ENCODE peak calls at places on chromosomes 3 and 15, in six cellular contexts. N is HFF-Myc, Z is esophagus muscularis mucosa, X is AG10803, S is IMR-90, H is GM12865. V is an unnamed sample.

GRCh38 chr3:11195721-11196332 is 41.5 kb downstream of the HRH1 start:
- DNase-seq in S (peak), X (peak), Z (no peak), H (no peak), N (no peak), V (peak)

GRCh38 chr3:153749070-153749610 is 372.1 kb upstream of the ARHGEF26 start:
- DNase-seq in Z (no peak), X (peak), N (no peak), S (no peak), H (no peak), V (no peak)

GRCh38 chr15:68497206-68497910 is 65.4 kb upstream of the ITGA11 start:
- DNase-seq in H (no peak), Z (peak), X (peak), S (peak), N (no peak), V (peak)

GRCh38 chr3:9422712-9423424 is 25.5 kb downstream of the SETD5 start:
- DNase-seq in N (peak), H (peak), Z (peak), S (peak), X (peak), V (peak)

GRCh38 chr15:62431391-62431790 is 266.3 kb upstream of the C2CD4B start:
- DNase-seq in H (no peak), X (no peak), Z (no peak), N (no peak), S (no peak), V (no peak)

GRCh38 chr3:165751654-165752053 is 85.6 kb downstream of the BCHE start:
- DNase-seq in Z (no peak), S (no peak), H (no peak), X (no peak), N (no peak), V (no peak)

GRCh38 chr3:66075281-66075680 is 36.6 kb upstream of the MAGI1 start:
- DNase-seq in N (no peak), H (no peak), Z (no peak), S (peak), X (peak), V (peak)

GRCh38 chr3:148943531-148944200 is 47.7 kb upstream of the GYG1 start:
- DNase-seq in N (peak), X (peak), H (peak), Z (no peak), S (peak), V (peak)

GRCh38 chr15:95968856-95969255 is 361.6 kb upstream of the NR2F2 start:
- DNase-seq in Z (no peak), S (no peak), N (no peak), X (no peak), H (no peak), V (no peak)

GRCh38 chr3:148513066-148513671 is 184.5 kb upstream of the AGTR1 start:
- DNase-seq in X (peak), Z (no peak), H (no peak), S (peak), N (no peak), V (peak)

GRCh38 chr3:68116580-68116979 is 462.2 kb upstream of the SUCLG2 start:
- DNase-seq in H (no peak), N (no peak), X (no peak), S (no peak), Z (no peak), V (no peak)

DNA sequence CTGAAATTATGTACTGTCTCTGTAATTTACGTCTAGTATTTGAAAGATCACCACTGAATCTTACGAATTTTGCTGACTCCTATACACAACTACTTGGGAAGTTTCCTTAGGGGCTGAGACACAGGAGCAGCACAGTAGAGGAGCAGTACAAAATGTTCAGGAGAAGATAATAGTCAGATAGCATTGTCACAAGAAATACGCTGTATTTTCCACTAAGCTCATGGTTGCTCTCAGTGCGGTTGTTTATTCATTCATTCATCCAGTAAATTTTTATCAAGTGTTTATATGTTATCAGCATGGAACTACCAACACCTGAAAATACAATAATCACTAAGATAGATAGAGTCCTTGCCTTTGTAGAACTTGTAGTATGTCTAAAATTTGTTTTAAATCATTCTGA is 34.5 kb downstream of the ALCAM start:
- DNase-seq in S (no peak), H (no peak), X (no peak), N (no peak), Z (no peak), V (no peak)
- H3K4me3 ChIP-seq in S (no peak), H (no peak), X (no peak), N (no peak), Z (no peak), V (no peak)

DNA sequence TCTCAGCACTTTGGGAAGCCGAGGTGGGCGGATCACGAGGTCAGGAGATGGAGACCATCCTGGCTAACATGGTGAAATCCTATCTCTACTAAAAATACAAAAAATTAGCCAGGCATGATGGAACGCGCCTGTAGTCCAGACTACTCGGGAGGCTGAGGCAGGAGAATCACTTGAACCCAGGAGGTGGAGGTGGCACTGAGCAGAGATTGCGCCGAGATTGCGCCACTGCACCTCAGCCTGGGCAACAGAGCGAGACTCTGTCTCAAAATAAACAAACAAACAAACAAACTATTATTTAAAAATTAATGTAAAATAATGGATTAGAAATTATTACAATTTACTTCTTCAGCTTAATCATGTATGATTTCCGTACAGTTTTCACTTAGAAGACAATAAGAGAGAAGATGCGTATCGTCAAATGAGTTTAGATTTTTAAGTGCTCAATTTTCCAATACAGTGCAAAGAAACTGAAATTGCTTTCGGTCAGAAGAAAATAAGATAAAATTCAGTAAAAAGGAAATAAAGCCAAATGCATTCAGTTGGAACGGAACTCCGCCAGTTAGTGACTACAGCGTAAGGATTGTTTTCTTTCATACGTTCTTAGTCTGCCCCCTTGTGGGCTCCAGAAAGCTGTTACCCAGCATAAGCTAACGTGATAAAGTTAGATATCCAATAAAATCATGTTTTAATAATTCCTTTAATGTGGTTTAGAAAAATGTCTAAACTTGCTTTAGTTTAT is 24.8 kb downstream of the AADAC start:
- DNase-seq in X (peak), Z (no peak), H (peak), N (peak), S (peak), V (peak)
- H3K4me3 ChIP-seq in X (peak), Z (peak), H (no peak), N (no peak), S (no peak), V (no peak)

DNA sequence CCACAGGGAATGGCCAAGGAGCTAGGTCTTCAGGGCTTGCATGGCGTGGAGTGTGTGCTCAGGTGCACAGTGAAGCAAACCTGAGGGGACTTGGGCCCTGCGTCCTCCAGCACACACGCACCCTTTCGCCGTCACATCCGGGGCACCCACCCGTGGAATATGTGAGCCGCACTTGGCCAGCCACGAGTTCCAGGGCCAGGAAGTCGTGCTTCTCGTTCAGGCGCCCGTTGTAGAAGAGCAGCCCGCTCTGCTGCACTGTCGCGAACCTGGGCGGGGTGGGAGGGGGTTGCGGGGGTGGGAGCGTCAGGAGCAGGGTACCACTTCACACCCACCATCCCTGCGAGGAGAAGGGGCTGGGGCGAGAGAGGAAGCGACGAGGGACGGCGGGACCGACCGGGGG is 7.1 kb downstream of the CELSR3 start:
- DNase-seq in N (no peak), S (no peak), Z (no peak), H (peak), X (no peak), V (no peak)
- H3K4me3 ChIP-seq in N (no peak), S (no peak), Z (peak), H (peak), X (peak), V (peak)

GRCh38 chr15:77410701-77411613 is 8.9 kb downstream of the PEAK1 start:
- DNase-seq in Z (no peak), H (no peak), X (no peak), S (no peak), N (no peak), V (no peak)
- H3K4me3 ChIP-seq in Z (no peak), H (no peak), X (no peak), S (no peak), N (no peak), V (no peak)

GRCh38 chr3:48528043-48528442 is 24.1 kb upstream of the SHISA5 start:
- DNase-seq in N (no peak), S (no peak), Z (no peak), H (no peak), X (no peak), V (no peak)
- H3K4me3 ChIP-seq in N (no peak), S (no peak), Z (no peak), H (no peak), X (no peak), V (no peak)

DNA sequence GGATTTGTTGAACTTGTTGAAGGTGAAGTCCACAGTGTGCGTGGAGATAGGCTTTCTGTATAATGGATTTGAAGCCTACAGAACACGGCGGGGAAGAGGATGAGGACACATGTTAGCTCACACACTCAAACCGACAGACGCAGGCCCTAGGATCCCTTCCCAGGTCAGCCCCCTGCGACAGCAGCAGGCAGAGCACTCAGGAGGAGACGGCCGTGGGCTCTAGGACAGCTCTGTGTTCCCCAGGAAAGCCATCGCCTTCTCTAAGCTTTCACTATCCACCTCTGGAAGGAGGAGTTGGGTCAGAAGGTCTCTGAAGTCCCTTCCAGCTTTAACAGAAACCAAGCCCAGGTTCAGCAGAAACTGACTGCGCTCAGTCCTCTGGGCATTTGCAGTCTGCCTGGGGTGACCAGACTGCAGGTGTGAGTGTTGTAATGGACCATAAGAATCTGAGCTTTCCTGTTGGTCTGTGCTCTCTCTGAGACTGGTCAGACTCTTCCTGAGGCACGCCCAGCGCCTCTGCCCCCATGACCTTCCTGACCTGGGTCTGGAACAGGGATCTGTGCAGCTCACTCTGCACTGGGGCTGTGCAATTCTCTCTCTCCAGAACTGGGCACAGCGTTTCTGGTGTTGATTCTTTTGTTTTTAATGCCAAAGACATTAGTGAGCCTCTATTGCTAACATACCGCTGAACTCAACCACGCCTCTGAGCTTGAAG is 33.5 kb downstream of the UMPS start:
- DNase-seq in X (no peak), S (no peak), H (no peak), Z (no peak), N (no peak), V (no peak)
- H3K4me3 ChIP-seq in X (no peak), S (no peak), H (no peak), Z (no peak), N (no peak), V (no peak)

GRCh38 chr3:141797167-141797773 is 34.1 kb downstream of the GRK7 start:
- DNase-seq in X (peak), Z (no peak), S (peak), N (no peak), H (peak), V (peak)
- H3K4me3 ChIP-seq in X (peak), Z (peak), S (peak), N (no peak), H (no peak), V (peak)

GRCh38 chr3:126524429-126524988 is 554 bp downstream of the CHST13 start:
- DNase-seq in S (no peak), N (no peak), X (no peak), H (no peak), Z (no peak), V (no peak)
- H3K4me3 ChIP-seq in S (peak), N (peak), X (peak), H (no peak), Z (peak), V (peak)

GRCh38 chr3:152382312-152383135 is 113.8 kb downstream of the MBNL1 start:
- DNase-seq in N (no peak), Z (no peak), S (no peak), H (peak), X (no peak), V (no peak)

GRCh38 chr3:152377184-152377570 is 108.4 kb downstream of the MBNL1 start:
- DNase-seq in H (no peak), S (no peak), N (no peak), X (no peak), Z (no peak), V (no peak)

GRCh38 chr3:152379415-152380042 is 110.8 kb downstream of the MBNL1 start:
- DNase-seq in Z (no peak), X (no peak), S (peak), N (no peak), H (no peak), V (no peak)

GRCh38 chr3:152381881-152382295 is 113.2 kb downstream of the MBNL1 start:
- DNase-seq in S (no peak), N (no peak), Z (no peak), H (peak), X (no peak), V (no peak)

GRCh38 chr3:152380048-152380447 is 111.3 kb downstream of the MBNL1 start:
- DNase-seq in Z (no peak), N (no peak), S (no peak), H (no peak), X (no peak), V (no peak)
- H3K4me3 ChIP-seq in Z (no peak), N (no peak), S (no peak), H (no peak), X (no peak), V (no peak)